ENCODE peak calls at places on chromosomes 3 and 15, in five cellular contexts. X is T-helper 9 cell; D is activated CD8-positive, alpha-beta T cell treated with anti-CD3 and anti-CD28 coated beads, Interleukin-2, amount 10 ng/mL, durations not matched to agents 7 days and 5 days; O is amygdala; K is endothelial cell. T is an unnamed sample.

GRCh38 chr3:39467394-39468107 is at the start of gene MOBP:
- DNase-seq in K (no peak), X (no peak), D (no peak), O (no peak), T (no peak)

GRCh38 chr15:75346796-75347221 is at the start of gene NEIL1:
- DNase-seq in D (no peak), X (no peak), K (peak), O (no peak), T (no peak)

GRCh38 chr3:162292409-162292808 is 795.8 kb downstream of the OTOL1 start:
- DNase-seq in K (no peak), O (no peak), D (no peak), X (no peak), T (no peak)

GRCh38 chr15:70857547-70858265 is 3.7 kb upstream of the LARP6 start:
- DNase-seq in D (no peak), O (no peak), X (no peak), K (no peak), T (no peak)

GRCh38 chr3:114634635-114635034 is 340.8 kb downstream of the TIGIT start:
- DNase-seq in O (no peak), D (no peak), K (no peak), X (no peak), T (no peak)

GRCh38 chr3:125000661-125001060 is 55.1 kb downstream of the HEG1 start:
- DNase-seq in D (no peak), K (no peak), O (no peak), X (no peak), T (no peak)

GRCh38 chr15:78024141-78024567 is 53.4 kb downstream of the TBC1D2B start:
- DNase-seq in O (no peak), D (no peak), X (no peak), K (no peak), T (no peak)

GRCh38 chr3:188137062-188137461 is 16.9 kb upstream of the LPP start:
- DNase-seq in K (no peak), X (no peak), O (no peak), D (no peak), T (no peak)

GRCh38 chr3:143895805-143896204 is 47.5 kb upstream of the SLC9A9 start:
- DNase-seq in O (no peak), D (no peak), K (no peak), X (no peak), T (no peak)

GRCh38 chr15:71790081-71790480 is 20.3 kb upstream of the NR2E3 start:
- DNase-seq in D (no peak), K (no peak), O (no peak), X (no peak), T (no peak)